ENCODE peak calls at places on chromosomes 16 and 17, in four cellular contexts. V, X, E and R are unnamed samples.

GRCh38 chr16:83624436-83625120 is 183.2 kb upstream of the HSBP1 start:
- DNase-seq in V (no peak), E (no peak), X (no peak), R (no peak)

GRCh38 chr17:73415782-73416181 is 104.0 kb upstream of the CDC42EP4 start:
- DNase-seq in V (no peak), X (no peak), E (no peak), R (no peak)

GRCh38 chr16:83681421-83681820 is 126.4 kb upstream of the HSBP1 start:
- DNase-seq in X (no peak), E (no peak), V (no peak), R (no peak)

GRCh38 chr16:49596699-49597291 is 223.2 kb downstream of the C16orf78 start:
- DNase-seq in E (peak), V (no peak), X (no peak), R (no peak)

GRCh38 chr17:72125742-72126141 is 4.9 kb downstream of the SOX9 start:
- DNase-seq in X (no peak), E (no peak), V (no peak), R (no peak)

GRCh38 chr17:40349477-40350409 is 14.8 kb downstream of the GJD3 start:
- DNase-seq in E (peak), X (no peak), V (no peak), R (no peak)

GRCh38 chr16:11613381-11614303 is 26.9 kb upstream of the LITAF start:
- DNase-seq in V (peak), E (no peak), X (no peak), R (no peak)

GRCh38 chr16:66250686-66251405 is 115.6 kb upstream of the CDH5 start:
- DNase-seq in V (no peak), E (peak), X (no peak), R (peak)

GRCh38 chr16:35174006-35174405 is 1714.6 kb downstream of the TP53TG3F start:
- DNase-seq in X (no peak), V (no peak), E (no peak), R (no peak)

GRCh38 chr17:75549246-75550138 is 24.0 kb downstream of the LLGL2 start:
- DNase-seq in E (no peak), V (peak), X (no peak), R (no peak)

GRCh38 chr17:82865996-82866395 is 26.2 kb upstream of the ZNF750 start:
- DNase-seq in E (no peak), X (no peak), V (no peak), R (no peak)

GRCh38 chr16:77657016-77657415 is 65.3 kb upstream of the NUDT7 start:
- DNase-seq in V (no peak), E (no peak), X (no peak), R (no peak)

GRCh38 chr16:17930280-17930679 is 406.3 kb downstream of the NPIPA8 start:
- DNase-seq in V (no peak), E (no peak), X (no peak), R (no peak)

GRCh38 chr17:66950886-66951604 is 13.5 kb upstream of the CACNG4 start:
- DNase-seq in X (no peak), E (no peak), V (peak), R (no peak)

GRCh38 chr17:77160032-77160876 is 19.5 kb downstream of the SEC14L1 start:
- DNase-seq in X (no peak), V (no peak), E (no peak), R (no peak)

GRCh38 chr16:78594191-78594590 is 494.7 kb downstream of the WWOX start:
- DNase-seq in V (no peak), E (no peak), X (no peak), R (no peak)

GRCh38 chr17:42246515-42246914 is 29.7 kb downstream of the STAT5B start:
- DNase-seq in E (no peak), V (no peak), X (no peak), R (no peak)
- TF ChIP-seq CTCF in E (no peak), V (no peak), X (no peak), R (no peak)

DNA sequence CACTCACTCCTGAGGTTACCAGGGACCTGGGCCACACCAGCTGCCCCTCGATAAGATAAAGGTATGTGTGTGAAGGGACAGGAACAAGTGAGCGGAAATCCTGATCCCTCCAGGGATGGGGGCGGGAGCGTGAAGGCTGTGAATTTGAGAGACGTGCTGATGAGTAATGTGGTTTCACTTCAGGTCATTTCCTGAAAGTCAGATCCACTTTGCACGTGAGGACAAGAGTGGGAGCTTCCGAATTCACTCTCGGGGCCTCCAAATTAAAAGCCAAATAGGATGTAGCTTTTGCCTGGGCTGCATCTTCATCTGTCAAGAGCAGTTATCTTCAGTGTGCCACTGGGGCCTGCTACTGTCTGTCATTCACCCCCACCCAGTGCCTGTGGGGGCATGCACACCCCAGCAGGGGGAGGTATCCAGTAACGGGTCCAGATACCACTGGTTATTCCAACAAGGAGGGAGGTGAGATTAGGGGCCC is 87.4 kb upstream of the LHX1 start:
- DNase-seq in X (no peak), V (no peak), E (no peak), R (no peak)
- TF ChIP-seq CTCF in X (no peak), V (no peak), E (no peak), R (no peak)

GRCh38 chr17:80363120-80363515 is 51.8 kb upstream of the ENDOV start:
- DNase-seq in X (no peak), V (peak), E (no peak), R (no peak)

GRCh38 chr17:80362428-80363119 is 52.4 kb upstream of the ENDOV start:
- DNase-seq in X (peak), V (peak), E (peak), R (no peak)

GRCh38 chr17:80363518-80364090 is 51.4 kb upstream of the ENDOV start:
- DNase-seq in X (no peak), E (no peak), V (peak), R (no peak)

GRCh38 chr17:80365001-80365965 is 49.7 kb upstream of the ENDOV start:
- DNase-seq in X (no peak), V (peak), E (no peak), R (no peak)

DNA sequence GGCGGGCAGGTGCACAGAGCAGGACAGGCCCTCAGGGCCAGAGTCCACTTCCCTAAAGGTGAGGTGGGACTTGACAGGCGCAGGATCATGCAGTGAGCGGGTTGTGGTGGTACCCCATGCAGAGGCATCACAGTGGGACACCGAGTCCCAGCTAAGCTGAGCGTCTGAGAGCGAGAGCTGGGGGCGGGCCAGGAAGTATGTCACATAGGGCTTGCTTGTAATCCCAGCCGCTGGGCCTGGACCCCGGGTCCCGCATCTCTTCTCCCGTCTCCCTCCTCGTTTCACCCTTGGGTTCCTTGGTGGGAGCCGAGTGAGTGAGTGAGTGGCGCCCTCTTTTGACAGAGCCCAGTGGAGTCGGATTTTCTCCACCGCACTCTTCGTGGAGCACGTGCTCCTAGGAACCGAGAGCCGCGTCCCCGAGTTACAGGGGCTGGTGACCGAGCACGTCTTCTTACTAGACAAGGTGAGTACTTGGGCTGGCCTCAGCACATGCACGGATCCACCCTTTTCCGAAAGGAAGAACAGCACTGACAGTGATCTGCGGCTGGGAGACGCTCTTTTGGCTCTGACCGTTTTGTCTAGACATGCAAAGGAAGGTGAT is 50.8 kb upstream of the ENDOV start:
- DNase-seq in V (peak), E (no peak), X (no peak), R (no peak)
- TF ChIP-seq CTCF in V (peak), E (peak), X (peak), R (peak)

GRCh38 chr16:88925540-88925887 is 51.5 kb downstream of the CBFA2T3 start:
- DNase-seq in X (no peak), E (no peak), V (no peak), R (no peak)
- TF ChIP-seq CTCF in X (no peak), E (no peak), V (no peak), R (no peak)

DNA sequence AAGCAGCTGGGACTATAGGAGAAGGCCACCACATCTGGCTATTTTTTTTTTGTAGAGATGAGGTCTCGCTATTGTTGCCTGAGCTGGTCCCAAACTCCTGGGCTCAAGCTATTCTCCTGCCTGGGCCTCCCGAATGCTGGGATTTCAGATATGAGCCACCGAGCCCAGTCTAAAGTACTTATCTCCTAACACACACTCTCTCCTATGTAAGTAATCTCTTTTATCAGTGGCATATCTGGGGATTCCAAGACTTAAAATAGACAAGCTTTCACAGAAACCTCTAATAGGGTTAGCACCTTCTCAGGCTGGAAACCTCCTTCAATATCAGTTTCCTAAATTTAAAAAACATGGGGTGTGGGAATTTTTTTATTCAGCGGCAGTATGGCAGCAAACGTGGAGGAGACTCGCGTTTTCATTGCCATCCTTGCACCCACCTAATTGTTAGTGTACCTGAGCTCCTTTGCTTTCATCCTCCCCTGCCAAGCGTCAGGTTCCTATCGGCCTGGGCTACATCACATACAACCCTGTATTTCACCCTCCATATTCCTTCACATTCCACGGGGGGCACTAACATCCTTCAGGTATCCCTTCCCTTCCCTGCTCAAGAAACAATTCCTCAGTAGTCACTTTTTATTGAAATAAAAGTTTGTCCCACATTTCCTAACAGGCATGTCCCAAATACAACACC is 1.1 kb downstream of the EZH1 start:
- DNase-seq in E (no peak), V (no peak), X (no peak), R (no peak)
- TF ChIP-seq CTCF in E (no peak), V (peak), X (no peak), R (peak)

GRCh38 chr17:12927541-12928425 is 90.0 kb downstream of the ELAC2 start:
- DNase-seq in E (no peak), V (no peak), X (no peak), R (peak)

GRCh38 chr17:12927001-12927400 is 90.8 kb downstream of the ELAC2 start:
- DNase-seq in X (no peak), E (no peak), V (no peak), R (no peak)

GRCh38 chr17:12924614-12925013 is 93.2 kb downstream of the ELAC2 start:
- DNase-seq in E (no peak), X (no peak), V (no peak), R (no peak)

GRCh38 chr17:12928736-12929135 is 89.1 kb downstream of the ELAC2 start:
- DNase-seq in E (no peak), X (no peak), V (no peak), R (no peak)
- TF ChIP-seq CTCF in E (no peak), X (peak), V (peak), R (no peak)

DNA sequence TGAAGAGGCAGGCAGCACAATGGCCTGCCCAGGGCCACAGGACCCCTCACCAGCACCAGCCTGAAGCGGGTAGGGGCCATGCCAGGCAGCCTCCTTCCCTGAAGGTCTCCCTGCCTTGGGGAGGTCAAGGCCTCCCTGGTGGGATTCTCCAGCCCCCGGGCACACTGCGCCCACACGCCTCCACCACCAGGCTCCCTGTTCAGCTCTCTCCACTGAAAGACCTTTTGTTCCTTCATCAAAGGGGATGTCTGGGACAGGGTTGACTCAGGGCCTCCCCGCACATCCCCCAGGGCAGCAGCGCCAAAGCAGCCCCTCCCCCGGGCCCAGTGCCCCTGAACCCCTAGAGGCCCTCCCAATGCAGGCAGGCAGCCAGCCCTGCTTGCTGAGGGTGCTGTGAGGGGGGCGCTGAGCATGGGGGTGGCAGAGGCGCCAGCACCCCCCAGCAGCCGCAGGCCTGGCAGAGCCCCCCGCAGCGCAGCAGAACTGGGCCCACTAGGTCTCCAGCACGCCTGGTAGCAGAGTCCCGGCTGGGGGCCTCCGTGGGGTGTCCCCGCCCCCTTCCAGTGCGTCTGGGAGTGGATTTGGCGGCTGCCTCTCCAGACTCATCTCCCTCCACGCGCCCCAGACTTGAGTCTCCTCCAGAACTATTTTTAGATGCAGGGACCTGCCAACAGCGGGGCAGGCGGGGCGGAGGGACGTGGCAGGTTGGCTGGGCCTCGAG is 13.1 kb downstream of the BCAR1 start:
- DNase-seq in E (peak), X (peak), V (no peak), R (peak)
- TF ChIP-seq CTCF in E (no peak), X (no peak), V (no peak), R (no peak)

GRCh38 chr17:9802294-9802693 is 10.9 kb upstream of the DHRS7C start:
- DNase-seq in V (no peak), X (no peak), E (no peak), R (no peak)
- TF ChIP-seq CTCF in V (no peak), X (no peak), E (no peak), R (no peak)

GRCh38 chr16:31711344-31711845 is 162.2 kb upstream of the ZNF267 start:
- DNase-seq in E (no peak), X (no peak), V (no peak), R (no peak)

GRCh38 chr16:31714899-31715504 is 158.6 kb upstream of the ZNF267 start:
- DNase-seq in X (no peak), E (no peak), V (no peak), R (no peak)

GRCh38 chr16:31712064-31712540 is 161.5 kb upstream of the ZNF267 start:
- DNase-seq in E (no peak), X (no peak), V (no peak), R (no peak)

GRCh38 chr16:31713945-31714898 is 159.4 kb upstream of the ZNF267 start:
- DNase-seq in X (no peak), V (no peak), E (no peak), R (no peak)

DNA sequence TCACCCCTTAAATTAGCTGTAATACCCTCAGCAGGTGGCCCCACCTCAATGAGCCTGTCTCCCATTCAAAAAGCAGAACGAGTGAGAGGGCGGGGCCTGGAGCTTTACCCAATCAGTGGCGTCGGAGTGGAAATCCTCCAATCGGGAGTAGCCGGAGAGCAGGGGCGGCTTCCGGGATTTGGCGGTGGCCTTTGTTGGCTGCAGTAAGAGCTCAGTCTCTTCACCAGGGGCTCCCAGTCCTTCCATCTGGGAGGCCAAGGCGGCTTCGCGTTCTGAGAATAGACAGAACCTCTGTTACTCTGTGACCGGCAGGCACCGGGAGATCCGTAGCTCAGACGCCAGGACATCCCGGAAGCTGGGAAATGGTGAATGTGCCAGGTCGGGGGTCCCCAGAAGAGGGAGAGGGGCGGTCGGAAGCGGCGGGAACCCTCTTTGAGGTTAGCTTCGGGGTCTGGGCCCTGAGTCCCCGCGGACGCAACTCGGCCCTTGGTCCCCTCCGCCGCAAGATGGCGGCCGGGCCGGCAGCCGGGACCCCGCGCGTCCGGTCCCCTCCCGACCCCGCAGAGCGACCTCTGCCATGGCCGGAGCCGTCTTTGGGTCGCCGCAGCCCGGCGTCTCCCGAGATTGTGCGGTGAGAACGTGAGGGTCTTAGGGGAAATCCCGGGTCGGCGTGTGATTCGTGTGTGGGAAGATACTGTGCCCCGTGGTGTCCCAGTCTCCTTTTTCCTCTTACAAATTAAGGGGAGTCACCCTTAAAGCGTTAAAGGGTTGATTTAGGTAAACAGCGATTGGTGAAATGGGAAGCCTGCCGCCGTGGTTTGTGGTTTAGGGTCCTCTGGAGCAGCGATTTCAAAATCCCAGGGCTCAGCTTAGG is 160.3 kb upstream of the ZNF267 start:
- DNase-seq in X (peak), V (peak), E (peak), R (peak)
- TF ChIP-seq CTCF in X (no peak), V (no peak), E (no peak), R (no peak)

GRCh38 chr16:70578035-70578434 is 54.4 kb downstream of the SF3B3 start:
- DNase-seq in E (no peak), V (no peak), X (no peak), R (no peak)
- TF ChIP-seq CTCF in E (no peak), V (no peak), X (no peak), R (no peak)